ENCODE peak calls at places on chromosomes 6 and 20, in six cellular contexts. One of them, this sample, is unnamed.

GRCh38 chr6:135555550-135555949 is 58.0 kb upstream of the AHI1 start:
- DNase-seq in trophoblast cell: no peak
- DNase-seq in IMR-90: no peak
- DNase-seq in mesenchymal stem cell: no peak
- DNase-seq in H9: no peak
- DNase-seq in H1: no peak
- DNase-seq in this sample: no peak

GRCh38 chr6:39558079-39558478 is 167.1 kb downstream of the KIF6 start:
- DNase-seq in IMR-90: no peak
- DNase-seq in trophoblast cell: no peak
- DNase-seq in H1: no peak
- DNase-seq in mesenchymal stem cell: no peak
- DNase-seq in H9: no peak
- DNase-seq in this sample: no peak

GRCh38 chr6:36752187-36752885 is 54.7 kb downstream of the RAB44 start:
- DNase-seq in IMR-90: peak
- DNase-seq in trophoblast cell: no peak
- DNase-seq in mesenchymal stem cell: no peak
- DNase-seq in H9: no peak
- DNase-seq in H1: no peak
- DNase-seq in this sample: no peak

GRCh38 chr6:161168281-161168891 is 105.5 kb downstream of the AGPAT4 start:
- DNase-seq in IMR-90: peak
- DNase-seq in trophoblast cell: no peak
- DNase-seq in H1: no peak
- DNase-seq in H9: peak
- DNase-seq in mesenchymal stem cell: peak
- DNase-seq in this sample: peak

GRCh38 chr6:28657756-28658465 is 132.2 kb downstream of the GPX5 start:
- DNase-seq in H1: peak
- DNase-seq in trophoblast cell: peak
- DNase-seq in mesenchymal stem cell: peak
- DNase-seq in IMR-90: peak
- DNase-seq in H9: peak
- DNase-seq in this sample: peak

GRCh38 chr6:5173862-5174643 is 86.7 kb downstream of the LYRM4 start:
- DNase-seq in H1: no peak
- DNase-seq in H9: no peak
- DNase-seq in IMR-90: peak
- DNase-seq in mesenchymal stem cell: peak
- DNase-seq in trophoblast cell: no peak
- DNase-seq in this sample: no peak

GRCh38 chr6:143336446-143337152 is 113.9 kb downstream of the ADAT2 start:
- DNase-seq in trophoblast cell: no peak
- DNase-seq in IMR-90: peak
- DNase-seq in H1: no peak
- DNase-seq in mesenchymal stem cell: peak
- DNase-seq in H9: peak
- DNase-seq in this sample: no peak

GRCh38 chr6:41560440-41561192 is 14.4 kb downstream of the FOXP4 start:
- DNase-seq in IMR-90: no peak
- DNase-seq in mesenchymal stem cell: peak
- DNase-seq in trophoblast cell: no peak
- DNase-seq in H9: peak
- DNase-seq in H1: peak
- DNase-seq in this sample: peak

GRCh38 chr6:30450908-30451818 is 38.1 kb upstream of the HLA-E start:
- DNase-seq in H1: no peak
- DNase-seq in IMR-90: peak
- DNase-seq in mesenchymal stem cell: peak
- DNase-seq in H9: peak
- DNase-seq in trophoblast cell: no peak
- DNase-seq in this sample: no peak
- H2AFZ ChIP-seq in H1: peak
- H2AFZ ChIP-seq in IMR-90: peak
- H2AFZ ChIP-seq in mesenchymal stem cell: no peak
- H2AFZ ChIP-seq in H9: no peak
- H2AFZ ChIP-seq in trophoblast cell: no peak
- H2AFZ ChIP-seq in this sample: peak

DNA sequence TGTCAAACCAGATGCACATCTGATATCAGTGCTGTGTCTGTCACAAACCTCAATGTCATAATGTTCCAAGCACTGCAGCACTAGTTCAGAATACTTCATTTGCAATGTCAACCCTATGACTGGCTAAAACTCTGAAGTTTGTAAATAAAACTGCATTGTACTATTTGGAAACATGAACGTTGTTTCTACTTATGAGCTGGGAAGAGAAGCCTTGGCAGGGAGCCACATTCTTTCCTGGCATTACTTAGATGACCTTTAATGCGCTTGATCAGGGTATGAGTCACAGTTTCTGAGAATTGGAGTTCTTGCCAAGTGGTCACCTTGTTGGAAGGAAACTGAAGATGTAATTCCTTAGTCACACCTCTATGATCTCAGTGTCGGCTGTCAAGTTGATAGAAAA is 664.8 kb upstream of the MMS22L start:
- DNase-seq in H9: no peak
- DNase-seq in mesenchymal stem cell: peak
- DNase-seq in trophoblast cell: peak
- DNase-seq in IMR-90: peak
- DNase-seq in H1: no peak
- DNase-seq in this sample: no peak
- H4K91ac ChIP-seq in H9: no peak
- H4K91ac ChIP-seq in mesenchymal stem cell: no peak
- H4K91ac ChIP-seq in trophoblast cell: no peak
- H4K91ac ChIP-seq in IMR-90: no peak
- H4K91ac ChIP-seq in H1: no peak
- H4K91ac ChIP-seq in this sample: no peak

GRCh38 chr6:138546733-138547185 is 47.5 kb upstream of the NHSL1 start:
- DNase-seq in H9: no peak
- DNase-seq in IMR-90: peak
- DNase-seq in mesenchymal stem cell: peak
- DNase-seq in trophoblast cell: no peak
- DNase-seq in H1: no peak
- DNase-seq in this sample: no peak
- H3K4ac ChIP-seq in H9: no peak
- H3K4ac ChIP-seq in IMR-90: peak
- H3K4ac ChIP-seq in mesenchymal stem cell: no peak
- H3K4ac ChIP-seq in trophoblast cell: no peak
- H3K4ac ChIP-seq in H1: no peak
- H3K4ac ChIP-seq in this sample: no peak

GRCh38 chr6:110561016-110561396 is 84.6 kb upstream of the SLC22A16 start:
- DNase-seq in mesenchymal stem cell: no peak
- DNase-seq in trophoblast cell: no peak
- DNase-seq in IMR-90: no peak
- DNase-seq in H1: no peak
- DNase-seq in H9: no peak
- DNase-seq in this sample: no peak
- H2AFZ ChIP-seq in mesenchymal stem cell: no peak
- H2AFZ ChIP-seq in trophoblast cell: no peak
- H2AFZ ChIP-seq in IMR-90: no peak
- H2AFZ ChIP-seq in H1: no peak
- H2AFZ ChIP-seq in H9: no peak
- H2AFZ ChIP-seq in this sample: no peak

GRCh38 chr20:20411841-20412240 is 43.9 kb downstream of the INSM1 start:
- DNase-seq in IMR-90: no peak
- DNase-seq in H1: no peak
- DNase-seq in H9: no peak
- DNase-seq in mesenchymal stem cell: no peak
- DNase-seq in trophoblast cell: no peak
- DNase-seq in this sample: no peak

GRCh38 chr20:20412750-20413149 is 44.8 kb downstream of the INSM1 start:
- DNase-seq in IMR-90: no peak
- DNase-seq in H1: no peak
- DNase-seq in H9: no peak
- DNase-seq in mesenchymal stem cell: no peak
- DNase-seq in trophoblast cell: no peak
- DNase-seq in this sample: no peak

GRCh38 chr20:20413801-20414200 is 45.9 kb downstream of the INSM1 start:
- DNase-seq in trophoblast cell: no peak
- DNase-seq in H1: no peak
- DNase-seq in mesenchymal stem cell: no peak
- DNase-seq in IMR-90: no peak
- DNase-seq in H9: no peak
- DNase-seq in this sample: no peak

GRCh38 chr20:20417891-20418676 is 50.2 kb downstream of the INSM1 start:
- DNase-seq in H1: no peak
- DNase-seq in mesenchymal stem cell: no peak
- DNase-seq in trophoblast cell: no peak
- DNase-seq in H9: no peak
- DNase-seq in IMR-90: no peak
- DNase-seq in this sample: no peak

DNA sequence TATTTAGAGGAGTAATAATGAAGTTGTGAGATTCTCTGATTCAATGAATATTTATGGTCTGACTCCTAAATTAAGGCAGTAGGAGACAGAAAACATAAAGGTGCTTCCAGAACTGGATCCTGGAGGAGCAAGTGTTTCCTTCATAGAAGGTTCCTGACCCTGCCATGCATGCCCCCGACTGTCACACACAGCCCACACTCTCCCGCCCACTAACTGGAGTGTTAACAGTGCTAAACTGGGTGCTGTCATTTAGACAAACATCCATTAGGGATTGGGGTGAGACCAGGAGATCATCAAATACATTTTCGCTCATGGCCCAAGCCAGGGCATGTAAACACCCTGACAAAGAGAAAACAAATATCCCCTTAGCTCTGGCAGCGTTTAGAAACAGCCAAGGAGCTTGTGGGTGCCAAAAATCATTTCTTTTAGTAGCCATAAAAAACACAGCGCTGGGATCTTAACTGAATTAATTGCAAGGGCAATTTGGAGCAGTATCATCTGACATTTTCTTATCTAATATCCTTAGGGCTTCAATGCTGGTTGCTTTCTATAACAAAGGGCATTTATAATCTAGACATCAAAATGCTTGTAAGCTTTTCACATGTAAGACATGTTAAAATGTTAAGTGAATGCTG is 46.9 kb downstream of the INSM1 start:
- DNase-seq in H1: no peak
- DNase-seq in mesenchymal stem cell: no peak
- DNase-seq in trophoblast cell: no peak
- DNase-seq in H9: no peak
- DNase-seq in IMR-90: no peak
- DNase-seq in this sample: no peak
- H4K91ac ChIP-seq in H1: no peak
- H4K91ac ChIP-seq in mesenchymal stem cell: no peak
- H4K91ac ChIP-seq in trophoblast cell: no peak
- H4K91ac ChIP-seq in H9: no peak
- H4K91ac ChIP-seq in IMR-90: no peak
- H4K91ac ChIP-seq in this sample: no peak

GRCh38 chr6:166630421-166630820 is 3.4 kb upstream of the RPS6KA2 start:
- DNase-seq in H1: no peak
- DNase-seq in trophoblast cell: no peak
- DNase-seq in mesenchymal stem cell: no peak
- DNase-seq in IMR-90: no peak
- DNase-seq in H9: no peak
- DNase-seq in this sample: no peak

GRCh38 chr6:166629628-166630027 is 2.6 kb upstream of the RPS6KA2 start:
- DNase-seq in IMR-90: peak
- DNase-seq in H1: no peak
- DNase-seq in trophoblast cell: no peak
- DNase-seq in mesenchymal stem cell: peak
- DNase-seq in H9: no peak
- DNase-seq in this sample: no peak

GRCh38 chr6:166627039-166627874 is at the start of gene RPS6KA2:
- DNase-seq in trophoblast cell: peak
- DNase-seq in IMR-90: peak
- DNase-seq in H1: peak
- DNase-seq in mesenchymal stem cell: peak
- DNase-seq in H9: peak
- DNase-seq in this sample: peak

GRCh38 chr6:166626177-166627038 is 643 bp downstream of the RPS6KA2 start:
- DNase-seq in mesenchymal stem cell: peak
- DNase-seq in trophoblast cell: no peak
- DNase-seq in H9: no peak
- DNase-seq in IMR-90: peak
- DNase-seq in H1: no peak
- DNase-seq in this sample: peak

DNA sequence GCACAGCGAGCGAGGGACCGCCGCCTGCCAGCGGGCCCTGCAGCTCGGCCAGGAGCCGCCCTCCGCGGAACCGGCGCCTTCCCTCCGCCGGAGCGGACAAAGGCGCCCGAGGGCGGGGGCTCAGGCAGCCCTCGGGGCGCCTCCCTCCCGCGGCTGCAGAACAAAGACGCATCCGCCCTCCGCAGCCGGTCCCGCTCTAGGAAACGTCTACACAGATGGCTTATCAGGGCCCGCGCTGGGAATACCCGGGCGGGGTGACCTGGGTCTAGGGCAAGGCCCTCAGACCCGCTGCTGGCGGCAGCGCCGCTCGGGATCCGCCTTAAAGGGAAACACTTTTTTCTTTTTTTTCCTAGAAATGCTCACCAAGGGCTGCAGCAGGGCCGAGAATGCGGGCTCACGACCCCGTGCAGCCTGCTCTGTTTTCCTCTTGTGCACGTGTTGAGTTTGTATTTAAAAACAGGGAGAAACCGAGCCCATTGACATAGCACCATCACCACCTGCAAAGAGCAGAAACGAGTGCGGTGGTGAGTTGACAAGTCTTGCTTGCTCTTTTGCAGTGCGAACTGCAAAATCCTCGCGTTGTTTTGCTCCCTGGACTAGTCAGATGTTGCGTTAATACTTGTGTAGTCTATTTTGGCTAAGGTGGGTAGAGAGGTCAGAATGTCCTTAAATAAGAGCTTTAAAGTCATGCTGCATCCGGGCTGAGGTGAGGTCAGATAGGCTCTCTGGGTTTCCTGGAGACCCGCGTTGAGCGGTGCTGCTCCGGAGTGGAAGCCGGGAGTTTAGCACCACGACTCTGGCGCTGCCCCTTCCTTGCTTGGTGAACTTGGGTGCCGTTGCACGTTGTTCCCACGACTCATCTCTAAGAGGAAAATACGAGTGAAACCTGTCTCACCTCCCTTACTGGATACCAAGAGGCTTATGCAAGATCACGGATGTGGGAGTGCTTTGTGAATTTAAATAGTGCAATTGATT is 1.1 kb upstream of the RPS6KA2 start:
- DNase-seq in H1: peak
- DNase-seq in H9: peak
- DNase-seq in IMR-90: peak
- DNase-seq in mesenchymal stem cell: peak
- DNase-seq in trophoblast cell: peak
- DNase-seq in this sample: peak
- H3K4ac ChIP-seq in H1: no peak
- H3K4ac ChIP-seq in H9: no peak
- H3K4ac ChIP-seq in IMR-90: peak
- H3K4ac ChIP-seq in mesenchymal stem cell: peak
- H3K4ac ChIP-seq in trophoblast cell: no peak
- H3K4ac ChIP-seq in this sample: no peak